ENCODE peak calls at places on chromosomes 7 and 10, in seven cellular contexts. X is IMR-90, L is Peyer's patch, A is uterus, S is stomach, K is transverse colon, W is ovary. Q is an unnamed sample.

GRCh38 chr7:464712-465461 is 54.8 kb downstream of the PDGFA start:
- DNase-seq in X (peak), L (no peak), A (no peak), S (no peak), K (no peak), W (peak), Q (no peak)

GRCh38 chr7:22563621-22564241 is 63.7 kb upstream of the STEAP1B start:
- DNase-seq in X (peak), L (no peak), A (no peak), S (no peak), K (no peak), W (no peak), Q (no peak)

GRCh38 chr10:117424789-117425649 is 49.8 kb upstream of the PDZD8 start:
- DNase-seq in X (no peak), L (no peak), A (no peak), S (no peak), K (no peak), W (no peak), Q (no peak)

GRCh38 chr7:127920787-127921438 is 110.3 kb downstream of the LRRC4 start:
- DNase-seq in X (peak), L (no peak), A (no peak), S (no peak), K (no peak), W (no peak), Q (no peak)

GRCh38 chr7:77288676-77289320 is 89.2 kb upstream of the FGL2 start:
- DNase-seq in X (peak), L (no peak), A (no peak), S (no peak), K (no peak), W (no peak), Q (no peak)

GRCh38 chr10:7423521-7423920 is 12.7 kb upstream of the SFMBT2 start:
- DNase-seq in X (no peak), L (no peak), A (no peak), S (no peak), K (no peak), W (no peak), Q (no peak)

GRCh38 chr10:101012525-101013364 is 13.1 kb downstream of the LZTS2 start:
- DNase-seq in X (peak), L (peak), A (peak), S (peak), K (peak), W (peak), Q (peak)

GRCh38 chr7:45186261-45186813 is 28.7 kb downstream of the RAMP3 start:
- DNase-seq in X (no peak), L (no peak), A (no peak), S (peak), K (no peak), W (no peak), Q (no peak)

GRCh38 chr7:105163718-105164117 is 149.7 kb downstream of the KMT2E start:
- DNase-seq in X (no peak), L (no peak), A (no peak), S (no peak), K (no peak), W (no peak), Q (no peak)

GRCh38 chr10:74177140-74177677 is 26.2 kb downstream of the ADK start:
- DNase-seq in X (peak), L (peak), A (peak), S (no peak), K (peak), W (no peak), Q (peak)
- TF ChIP-seq CTCF in X (no peak), L (no peak), A (no peak), S (no peak), K (no peak), W (no peak), Q (no peak)

GRCh38 chr7:27737591-27737990 is 2.4 kb upstream of the TAX1BP1 start:
- DNase-seq in X (no peak), L (no peak), A (no peak), S (no peak), K (no peak), W (no peak), Q (no peak)

GRCh38 chr7:27737178-27737577 is 2.8 kb upstream of the TAX1BP1 start:
- DNase-seq in X (no peak), L (no peak), A (no peak), S (no peak), K (no peak), W (no peak), Q (no peak)

GRCh38 chr7:27739914-27740448 is at the start of gene TAX1BP1:
- DNase-seq in X (peak), L (peak), A (peak), S (peak), K (peak), W (peak), Q (peak)

GRCh38 chr7:27739301-27739913 is 555 bp upstream of the TAX1BP1 start:
- DNase-seq in X (peak), L (no peak), A (no peak), S (no peak), K (no peak), W (no peak), Q (no peak)

GRCh38 chr7:27740449-27741086 is 606 bp downstream of the TAX1BP1 start:
- DNase-seq in X (peak), L (peak), A (peak), S (peak), K (peak), W (peak), Q (peak)
- TF ChIP-seq POLR2A in X (peak), L (peak), A (peak), S (no peak), K (peak), W (peak), Q (no peak)

GRCh38 chr10:72245949-72246525 is 27.7 kb upstream of the DDIT4 start:
- DNase-seq in X (no peak), L (no peak), A (no peak), S (no peak), K (no peak), W (no peak), Q (no peak)

GRCh38 chr10:72251635-72252034 is 22.1 kb upstream of the DDIT4 start:
- DNase-seq in X (no peak), L (no peak), A (no peak), S (no peak), K (no peak), W (no peak), Q (no peak)

GRCh38 chr10:72244573-72245038 is 28.5 kb upstream of the ASCC1 start:
- DNase-seq in X (no peak), L (no peak), A (no peak), S (no peak), K (no peak), W (no peak), Q (no peak)

GRCh38 chr10:72250666-72251065 is 23.1 kb upstream of the DDIT4 start:
- DNase-seq in X (peak), L (no peak), A (peak), S (peak), K (peak), W (peak), Q (peak)

DNA sequence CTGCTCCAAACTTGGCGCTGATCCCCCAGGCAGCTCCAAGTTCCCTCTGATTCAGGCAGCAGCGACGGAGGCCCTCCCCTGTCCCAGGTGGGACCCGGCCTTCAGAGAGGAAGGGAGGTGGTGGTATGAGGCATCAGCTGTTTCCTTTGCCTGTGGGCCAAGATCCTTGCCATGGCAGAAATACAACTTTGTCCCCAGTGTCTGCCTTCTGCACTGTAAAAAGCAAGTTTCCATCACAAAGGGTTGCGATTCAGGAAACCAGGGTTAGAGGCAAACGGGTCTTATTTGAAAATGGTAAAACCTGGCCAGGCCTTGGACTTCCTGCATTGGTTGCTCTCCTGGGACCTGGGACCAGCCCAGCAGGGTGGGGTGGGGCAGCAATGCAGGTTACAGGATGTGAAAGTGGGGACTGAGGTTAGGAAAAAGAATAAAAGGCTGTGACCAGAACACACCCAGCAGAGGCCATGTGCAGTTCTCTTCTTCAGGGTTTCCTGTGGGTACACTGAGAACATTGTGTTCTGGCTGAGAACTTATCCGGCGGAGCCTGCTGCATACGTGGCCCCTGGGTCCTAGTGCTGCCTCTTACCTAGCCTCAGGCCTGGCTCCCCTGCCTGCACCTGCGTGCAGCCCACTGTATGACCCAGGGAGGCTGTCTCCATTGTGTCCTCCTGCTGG is 25.1 kb upstream of the DDIT4 start:
- DNase-seq in X (no peak), L (peak), A (peak), S (peak), K (peak), W (peak), Q (peak)
- H3K27ac ChIP-seq in X (no peak), L (peak), A (peak), S (peak), K (peak), W (peak), Q (peak)

DNA sequence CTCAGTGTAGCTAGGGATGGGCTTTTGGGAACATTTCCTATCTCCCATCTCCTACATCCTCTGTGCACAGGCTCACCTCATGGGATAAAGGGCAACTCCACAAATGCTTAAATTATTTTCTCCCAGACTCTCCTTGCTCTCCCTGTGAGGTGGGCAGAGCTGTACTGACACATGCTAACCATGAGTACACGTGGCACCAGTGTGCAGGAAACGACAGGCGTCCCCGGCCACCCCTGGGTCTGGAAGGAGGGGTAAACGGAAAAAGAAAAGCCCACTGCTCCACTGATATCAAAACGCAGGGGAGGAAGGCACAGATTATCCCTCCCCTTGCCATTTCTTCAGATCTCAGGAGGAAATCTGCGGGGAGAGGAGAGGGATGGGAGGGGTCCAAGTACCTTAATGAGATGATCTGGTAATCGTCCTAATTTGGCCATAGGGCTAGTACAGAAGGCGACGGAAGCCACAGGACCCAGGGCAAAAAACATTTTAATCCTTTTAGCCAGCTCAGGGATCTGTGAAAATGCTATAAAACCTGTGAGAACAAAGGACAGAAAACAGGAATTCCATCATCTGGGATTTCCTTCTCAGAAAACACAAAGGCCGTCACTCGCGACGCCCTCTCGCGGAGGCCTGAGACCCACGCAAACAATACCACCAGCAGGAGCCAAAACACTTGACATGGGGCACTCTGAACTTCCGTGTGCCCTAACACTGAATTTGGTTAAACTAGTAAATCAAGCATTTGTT is 17.8 kb upstream of the CH25H start:
- DNase-seq in X (no peak), L (no peak), A (peak), S (no peak), K (no peak), W (no peak), Q (peak)
- TF ChIP-seq CTCF in X (no peak), L (no peak), A (peak), S (no peak), K (no peak), W (no peak), Q (no peak)

GRCh38 chr7:93117852-93118530 is at the start of gene SAMD9:
- DNase-seq in X (peak), L (peak), A (peak), S (peak), K (peak), W (no peak), Q (peak)
- TF ChIP-seq POLR2A in X (no peak), L (peak), A (no peak), S (no peak), K (peak), W (no peak), Q (no peak)

GRCh38 chr10:21162948-21163347 is 265.8 kb upstream of the NEBL start:
- DNase-seq in X (no peak), L (no peak), A (no peak), S (no peak), K (no peak), W (no peak), Q (no peak)

GRCh38 chr10:21167288-21168010 is 270.3 kb upstream of the NEBL start:
- DNase-seq in X (no peak), L (no peak), A (no peak), S (no peak), K (no peak), W (no peak), Q (no peak)

GRCh38 chr10:21166557-21167287 is 269.6 kb upstream of the NEBL start:
- DNase-seq in X (no peak), L (no peak), A (no peak), S (peak), K (peak), W (no peak), Q (peak)

GRCh38 chr10:21164687-21165086 is 267.6 kb upstream of the NEBL start:
- DNase-seq in X (no peak), L (no peak), A (no peak), S (no peak), K (no peak), W (no peak), Q (no peak)

DNA sequence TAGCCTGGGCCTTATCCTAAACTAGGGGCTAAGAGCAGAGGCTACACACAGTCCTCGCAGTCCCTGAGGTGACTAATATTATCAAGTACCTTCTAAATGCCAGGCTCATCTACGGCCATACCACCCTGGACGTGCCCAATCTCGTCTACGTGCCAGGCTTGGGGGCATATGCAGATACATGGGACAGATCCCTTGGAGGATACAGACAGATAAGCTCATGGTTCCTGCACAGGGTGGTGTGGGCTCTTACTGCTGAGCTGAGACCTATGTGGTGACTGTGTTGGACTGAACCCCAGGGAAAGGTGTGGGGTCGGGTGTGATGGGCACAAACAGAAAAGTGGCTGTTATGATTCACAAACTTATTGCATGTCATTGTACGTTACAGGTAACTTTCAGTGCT is 268.4 kb upstream of the NEBL start:
- DNase-seq in X (no peak), L (no peak), A (no peak), S (no peak), K (no peak), W (no peak), Q (no peak)
- H3K27ac ChIP-seq in X (no peak), L (no peak), A (no peak), S (no peak), K (no peak), W (no peak), Q (peak)

GRCh38 chr10:14478639-14479038 is 147.9 kb upstream of the FRMD4A start:
- DNase-seq in X (peak), L (no peak), A (no peak), S (peak), K (no peak), W (peak), Q (peak)
- TF ChIP-seq CTCF in X (peak), L (no peak), A (no peak), S (no peak), K (no peak), W (no peak), Q (peak)

DNA sequence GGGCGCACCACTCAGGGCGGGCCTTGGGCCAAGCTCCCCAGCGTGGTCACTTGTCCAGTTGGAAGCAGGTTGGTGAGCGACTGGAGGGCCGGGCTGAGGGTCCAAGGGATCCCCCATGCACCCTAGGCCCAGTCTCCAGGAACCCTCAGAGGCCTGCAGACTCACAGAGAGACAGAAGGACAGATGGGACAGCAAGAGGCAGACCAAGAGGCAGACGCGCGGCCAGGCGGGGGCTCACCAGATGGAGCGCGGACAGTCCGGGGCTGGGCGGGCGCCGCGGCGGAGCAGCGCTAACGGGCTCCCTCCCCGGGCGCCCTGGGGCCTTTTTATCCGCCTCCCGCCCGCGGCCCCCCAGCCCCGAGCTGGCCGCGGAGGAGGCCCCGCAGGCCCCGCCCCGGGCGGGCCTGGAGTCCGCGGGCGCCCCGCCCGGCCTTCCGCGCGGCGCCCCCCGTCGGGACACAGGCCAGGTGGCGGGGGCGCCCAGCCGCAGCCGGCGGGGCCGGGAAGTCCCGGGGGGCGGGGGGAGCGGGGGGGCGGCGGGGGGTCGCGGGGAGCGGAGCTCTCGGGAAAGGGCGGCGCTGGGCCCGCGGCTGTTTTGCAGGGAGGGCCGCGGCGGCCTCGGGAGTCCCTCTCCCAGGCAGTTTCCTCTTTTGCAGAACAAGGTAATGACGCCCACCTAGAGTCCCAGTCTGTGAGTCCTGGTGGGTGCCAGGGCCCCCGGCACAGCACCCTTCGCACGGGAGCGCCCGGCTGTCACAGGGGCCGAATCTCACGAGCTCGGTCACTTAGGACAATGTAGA is at the start of gene LOXL4:
- DNase-seq in X (no peak), L (no peak), A (peak), S (no peak), K (no peak), W (peak), Q (peak)
- TF ChIP-seq POLR2A in X (no peak), L (no peak), A (peak), S (no peak), K (no peak), W (no peak), Q (peak)

GRCh38 chr7:27771111-27771510 is 31.1 kb downstream of the TAX1BP1 start:
- DNase-seq in X (no peak), L (no peak), A (no peak), S (no peak), K (no peak), W (no peak), Q (no peak)

GRCh38 chr7:27762062-27762461 is 22.1 kb downstream of the TAX1BP1 start:
- DNase-seq in X (no peak), L (no peak), A (no peak), S (no peak), K (no peak), W (no peak), Q (no peak)

GRCh38 chr7:27764109-27764508 is 24.1 kb downstream of the TAX1BP1 start:
- DNase-seq in X (peak), L (no peak), A (no peak), S (no peak), K (no peak), W (no peak), Q (no peak)

GRCh38 chr7:27767374-27767773 is 27.4 kb downstream of the TAX1BP1 start:
- DNase-seq in X (peak), L (no peak), A (no peak), S (no peak), K (no peak), W (no peak), Q (no peak)

GRCh38 chr7:27765856-27766255 is 25.9 kb downstream of the TAX1BP1 start:
- DNase-seq in X (no peak), L (no peak), A (no peak), S (no peak), K (no peak), W (no peak), Q (no peak)
- H3K27ac ChIP-seq in X (no peak), L (no peak), A (no peak), S (no peak), K (no peak), W (no peak), Q (no peak)

Q was measured in thyroid gland.